ENCODE peak calls at places on chromosomes 1 and 21, in nine cellular contexts. E is upper lobe of right lung, K is tibial nerve, S is tibial artery, A is OCI-LY7, H is dorsolateral prefrontal cortex, M is heart left ventricle, I is brain microvascular endothelial cell, U is HCT116. Y is an unnamed sample.

GRCh38 chr1:183761871-183762270 is 43.0 kb upstream of the RGL1 start:
- DNase-seq in E (no peak), K (no peak), S (no peak), A (no peak), H (no peak), M (no peak), I (peak; percentile 14), U (no peak), Y (no peak)

GRCh38 chr1:173507847-173508209 is 30.7 kb downstream of the PRDX6 start:
- DNase-seq in E (no peak), K (no peak), S (no peak), A (no peak), H (no peak), M (no peak), I (no peak), U (no peak), Y (no peak)

GRCh38 chr21:37193006-37193405 is 74.1 kb downstream of the VPS26C start:
- DNase-seq in E (no peak), K (no peak), S (no peak), A (no peak), H (no peak), M (no peak), I (no peak), U (no peak), Y (no peak)

GRCh38 chr1:31746687-31747086 is 17.5 kb downstream of the ADGRB2 start:
- DNase-seq in E (no peak), K (no peak), S (no peak), A (no peak), H (no peak), M (no peak), I (no peak), U (no peak), Y (no peak)

GRCh38 chr1:244732846-244733450 is 80.0 kb downstream of the DESI2 start:
- DNase-seq in E (peak; percentile 70), K (no peak), S (no peak), A (no peak), H (no peak), M (no peak), I (no peak), U (no peak), Y (no peak)

GRCh38 chr1:213523781-213524398 is 463.9 kb upstream of the PROX1 start:
- DNase-seq in E (no peak), K (no peak), S (no peak), A (no peak), H (peak; percentile 56), M (peak; percentile 43), I (no peak), U (no peak), Y (no peak)

GRCh38 chr1:66168919-66169725 is 364.8 kb upstream of the SGIP1 start:
- DNase-seq in E (no peak), K (no peak), S (no peak), A (peak; percentile 23), H (no peak), M (no peak), I (no peak), U (peak; percentile 10), Y (no peak)

GRCh38 chr1:152786077-152786476 is at the start of gene LCE1E:
- DNase-seq in E (no peak), K (no peak), S (no peak), A (no peak), H (no peak), M (no peak), I (no peak), U (no peak), Y (no peak)

DNA sequence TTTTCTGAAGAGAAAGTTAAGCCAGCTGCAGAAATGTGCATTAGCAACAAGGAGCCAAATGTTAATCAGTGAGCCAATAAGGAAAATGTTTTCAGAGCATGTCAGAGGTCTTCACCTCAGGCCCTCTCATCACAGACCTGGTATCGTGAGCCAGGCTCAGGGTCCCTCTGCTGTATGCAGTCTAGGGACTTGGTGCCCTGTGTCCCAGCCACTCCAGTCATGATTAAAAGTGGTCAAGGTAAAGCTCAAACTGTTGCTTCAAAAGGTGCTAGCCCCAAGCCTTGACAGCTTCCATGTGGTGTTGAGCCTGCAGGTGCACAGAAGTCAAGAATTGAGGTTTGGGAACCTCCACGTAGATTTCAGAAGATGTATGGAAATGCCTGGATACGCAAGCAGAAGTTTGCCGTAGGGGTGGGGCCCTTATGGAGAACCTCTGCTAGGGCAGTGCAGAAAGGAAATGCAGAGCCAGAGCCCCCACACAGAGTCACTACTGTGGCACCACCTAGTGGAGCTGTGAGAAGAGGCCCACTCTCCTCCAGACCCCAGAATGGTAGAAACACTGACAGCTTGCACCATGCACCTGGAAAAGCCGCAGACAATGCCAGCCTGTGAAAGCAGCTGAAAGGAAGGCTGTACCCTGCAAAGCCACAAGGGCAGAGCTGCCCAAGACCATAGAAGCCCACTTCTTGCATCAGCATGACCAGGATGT is 1128.7 kb downstream of the AMY1C start:
- DNase-seq in E (peak; percentile 18), K (no peak), S (no peak), A (peak; percentile 48), H (no peak), M (no peak), I (no peak), U (no peak), Y (no peak)
- TF ChIP-seq CTCF in E (no peak), K (no peak), S (no peak), A (peak; percentile 54), H (no peak), M (no peak), I (peak; percentile 53), U (no peak), Y (no peak)

GRCh38 chr1:7962011-7962335 is 462 bp downstream of the PARK7 start:
- DNase-seq in E (no peak), K (no peak), S (no peak), A (no peak), H (no peak), M (no peak), I (no peak), U (no peak), Y (no peak)

GRCh38 chr1:7961199-7962010 is at the start of gene PARK7:
- DNase-seq in E (peak; percentile 100), K (peak; percentile 98), S (peak; percentile 100), A (peak; percentile 99), H (peak; percentile 99), M (peak; percentile 100), I (peak; percentile 99), U (peak; percentile 97), Y (peak; percentile 100)

GRCh38 chr1:7967206-7967605 is 5.7 kb downstream of the PARK7 start:
- DNase-seq in E (no peak), K (no peak), S (no peak), A (no peak), H (no peak), M (no peak), I (no peak), U (no peak), Y (no peak)

GRCh38 chr1:7962636-7963377 is 1.3 kb downstream of the PARK7 start:
- DNase-seq in E (no peak), K (no peak), S (no peak), A (no peak), H (no peak), M (no peak), I (no peak), U (no peak), Y (no peak)

DNA sequence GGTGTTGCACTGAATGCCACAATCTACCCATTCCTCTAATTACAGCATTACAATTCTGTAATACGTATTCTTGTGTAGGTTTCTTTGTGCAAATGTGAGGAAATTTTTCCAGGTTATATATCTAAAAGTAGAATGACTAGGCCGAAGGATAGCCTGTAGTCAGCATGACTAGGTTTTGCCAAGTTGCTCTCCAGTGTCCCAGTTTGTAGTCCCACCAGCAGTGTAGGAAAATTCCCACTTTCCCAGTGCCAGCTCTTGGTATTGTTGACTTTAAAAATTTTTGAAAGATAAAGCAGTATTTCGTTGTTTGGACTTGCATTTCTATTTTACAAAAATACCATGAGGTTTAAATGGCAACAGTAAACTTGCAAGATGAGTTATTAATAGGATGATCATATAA is 3.0 kb downstream of the PARK7 start:
- DNase-seq in E (no peak), K (no peak), S (no peak), A (no peak), H (no peak), M (no peak), I (no peak), U (no peak), Y (no peak)
- H3K27ac ChIP-seq in E (no peak overlapping the region), K (peak overlapping the region; percentile 95), S (peak overlapping the region; percentile 90), A (no peak overlapping the region), H (no peak overlapping the region), M (no peak overlapping the region), I (no peak overlapping the region), U (no peak overlapping the region), Y (no peak overlapping the region)

GRCh38 chr1:109231085-109231484 is 17.4 kb downstream of the SARS1 start:
- DNase-seq in E (no peak), K (no peak), S (no peak), A (no peak), H (no peak), M (no peak), I (no peak), U (no peak), Y (no peak)

GRCh38 chr1:109225248-109226077 is 11.7 kb downstream of the SARS1 start:
- DNase-seq in E (no peak), K (no peak), S (no peak), A (no peak), H (no peak), M (no peak), I (no peak), U (no peak), Y (no peak)

GRCh38 chr1:109226078-109226445 is 12.3 kb downstream of the SARS1 start:
- DNase-seq in E (no peak), K (no peak), S (no peak), A (no peak), H (no peak), M (no peak), I (no peak), U (no peak), Y (no peak)

GRCh38 chr1:109228167-109228566 is 14.4 kb downstream of the SARS1 start:
- DNase-seq in E (no peak), K (no peak), S (no peak), A (no peak), H (no peak), M (no peak), I (no peak), U (no peak), Y (no peak)

DNA sequence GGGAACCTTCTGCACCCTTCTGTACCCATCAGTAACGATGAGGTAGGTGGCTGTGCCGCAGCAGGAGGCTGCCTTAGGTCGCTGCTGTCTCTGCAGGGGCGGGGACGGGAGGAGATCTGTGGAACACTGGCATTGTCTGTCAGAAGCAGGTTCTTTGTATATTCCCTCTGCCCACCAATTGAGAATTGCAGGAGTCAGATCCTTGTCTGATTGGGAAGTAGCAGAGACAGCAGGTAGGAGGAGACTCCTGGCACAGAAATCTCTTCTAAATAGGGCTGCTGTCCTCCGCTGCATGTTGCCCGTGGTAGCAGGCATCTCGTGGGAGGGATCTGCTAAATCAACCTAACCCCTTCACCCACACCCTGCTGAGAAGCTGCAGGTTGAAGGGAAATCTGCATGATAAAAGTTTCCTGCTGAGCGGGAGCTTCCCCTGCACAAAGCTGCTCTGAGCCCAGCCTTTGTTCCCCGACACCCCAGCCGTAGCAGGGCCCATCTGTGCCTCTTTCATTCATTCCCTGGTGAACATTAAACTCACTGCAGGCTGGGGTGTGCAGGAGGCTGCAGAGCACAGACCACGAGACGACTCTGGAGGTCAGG is 15.9 kb downstream of the SARS1 start:
- DNase-seq in E (no peak), K (no peak), S (no peak), A (no peak), H (peak; percentile 49), M (no peak), I (no peak), U (no peak), Y (no peak)
- H3K4me3 ChIP-seq in E (no peak overlapping the region), K (no peak overlapping the region), S (no peak overlapping the region), A (no peak overlapping the region), H (no peak overlapping the region), M (no peak overlapping the region), I (no peak overlapping the region), U (no peak overlapping the region), Y (no peak overlapping the region)

DNA sequence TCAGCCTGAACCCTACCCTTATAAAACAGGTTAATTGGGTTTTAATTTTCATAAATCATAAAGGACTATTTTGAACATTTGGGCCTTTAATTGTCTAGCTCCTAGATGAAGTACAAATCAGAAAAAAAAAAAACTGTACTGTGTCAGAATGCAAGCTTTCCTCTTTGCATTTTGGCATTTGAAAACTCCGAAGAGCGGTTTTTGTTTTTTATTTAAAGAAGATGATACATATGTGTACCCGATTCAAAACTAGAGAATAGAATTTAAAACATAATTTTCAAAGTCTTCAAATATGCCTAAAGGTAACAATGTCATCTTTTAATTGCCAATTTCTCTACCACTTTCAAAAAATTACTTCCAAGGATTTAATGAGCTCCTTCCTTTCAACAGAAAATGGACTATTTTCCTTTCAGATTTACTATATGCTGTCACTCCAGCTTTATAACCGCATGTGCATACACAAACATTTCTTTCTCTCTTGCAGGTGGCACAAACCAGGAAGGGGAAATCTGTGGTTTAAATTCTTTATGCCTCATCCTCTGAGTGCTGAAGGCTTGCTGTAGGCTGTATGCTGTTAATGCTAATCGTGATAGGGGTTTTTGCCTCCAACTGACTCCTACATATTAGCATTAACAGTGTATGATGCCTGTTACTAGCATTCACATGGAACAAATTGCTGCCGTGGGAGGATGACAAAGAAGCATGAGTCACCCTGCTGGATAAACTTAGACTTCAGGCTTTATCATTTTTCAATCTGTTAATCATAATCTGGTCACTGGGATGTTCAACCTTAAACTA is 33.7 kb downstream of the MRPL39 start:
- DNase-seq in E (no peak), K (no peak), S (no peak), A (peak; percentile 80), H (peak; percentile 16), M (no peak), I (peak; percentile 98), U (peak; percentile 24), Y (no peak)
- TF ChIP-seq CTCF in E (no peak), K (no peak), S (no peak), A (no peak), H (no peak), M (no peak), I (no peak), U (no peak), Y (no peak)